ENCODE peak calls at places on chromosomes 6 and 20, in ten cellular contexts. P, T, Q, W, B, U, Y, I, O and E are unnamed samples.

GRCh38 chr20:57996936-57997629 is 231.4 kb downstream of the ANKRD60 start:
- DNase-seq in P (no peak), T (no peak), Q (peak; percentile 54), W (no peak), B (no peak), U (peak; percentile 13), Y (no peak), I (peak; percentile 51), O (peak; percentile 60), E (no peak)

GRCh38 chr6:2966347-2966746 is 5.0 kb downstream of the SERPINB6 start:
- DNase-seq in P (peak; percentile 19), T (no peak), Q (no peak), W (no peak), B (no peak), U (no peak), Y (peak; percentile 30), I (no peak), O (no peak), E (no peak)

GRCh38 chr6:110341671-110342304 is 16.4 kb downstream of the METTL24 start:
- DNase-seq in P (no peak), T (no peak), Q (no peak), W (no peak), B (no peak), U (peak; percentile 45), Y (peak; percentile 58), I (peak; percentile 22), O (peak; percentile 38), E (no peak)

GRCh38 chr6:7742214-7742613 is 16.3 kb downstream of the BMP6 start:
- DNase-seq in P (no peak), T (no peak), Q (no peak), W (no peak), B (no peak), U (no peak), Y (no peak), I (no peak), O (no peak), E (no peak)

GRCh38 chr6:122033564-122034181 is 365.8 kb upstream of the HSF2 start:
- DNase-seq in P (no peak), T (no peak), Q (peak; percentile 50), W (no peak), B (no peak), U (peak; percentile 76), Y (no peak), I (peak; percentile 69), O (peak; percentile 9), E (no peak)

GRCh38 chr20:51953731-51954340 is 151.5 kb upstream of the SALL4 start:
- DNase-seq in P (no peak), T (no peak), Q (no peak), W (no peak), B (no peak), U (no peak), Y (no peak), I (no peak), O (no peak), E (no peak)

GRCh38 chr6:54310377-54311152 is 2.3 kb downstream of the TINAG start:
- DNase-seq in P (no peak), T (no peak), Q (no peak), W (no peak), B (no peak), U (no peak), Y (no peak), I (no peak), O (no peak), E (no peak)

GRCh38 chr6:21263531-21264287 is 329.8 kb upstream of the SOX4 start:
- DNase-seq in P (no peak), T (no peak), Q (peak; percentile 75), W (no peak), B (no peak), U (no peak), Y (no peak), I (peak; percentile 89), O (no peak), E (no peak)

GRCh38 chr6:154555075-154555677 is 44.7 kb upstream of the CNKSR3 start:
- DNase-seq in P (no peak), T (no peak), Q (no peak), W (no peak), B (no peak), U (peak; percentile 14), Y (no peak), I (peak; percentile 74), O (no peak), E (no peak)

GRCh38 chr20:36848078-36848660 is 27.8 kb upstream of the TLDC2 start:
- DNase-seq in P (no peak), T (no peak), Q (no peak), W (no peak), B (no peak), U (peak; percentile 81), Y (no peak), I (no peak), O (no peak), E (no peak)

GRCh38 chr20:36315545-36316351 is 9.6 kb downstream of the DLGAP4 start:
- DNase-seq in P (no peak), T (no peak), Q (no peak), W (no peak), B (no peak), U (no peak), Y (peak; percentile 11), I (no peak), O (peak; percentile 35), E (no peak)

GRCh38 chr6:38577492-38577891 is 62.2 kb downstream of the BTBD9 start:
- DNase-seq in P (no peak), T (no peak), Q (no peak), W (no peak), B (no peak), U (no peak), Y (no peak), I (no peak), O (no peak), E (no peak)

GRCh38 chr20:63876489-63877036 is 11.5 kb downstream of the TPD52L2 start:
- DNase-seq in P (no peak), T (no peak), Q (no peak), W (no peak), B (no peak), U (no peak), Y (no peak), I (no peak), O (no peak), E (no peak)
- TF ChIP-seq CTCF in P (no peak), T (no peak), Q (no peak), W (no peak), B (no peak), U (no peak), Y (no peak), I (no peak), O (no peak), E (no peak)

GRCh38 chr20:6416371-6416770 is 293.5 kb upstream of the FERMT1 start:
- DNase-seq in P (no peak), T (no peak), Q (no peak), W (no peak), B (no peak), U (no peak), Y (peak; percentile 44), I (no peak), O (no peak), E (no peak)
- TF ChIP-seq CTCF in P (no peak), T (no peak), Q (no peak), W (no peak), B (no peak), U (no peak), Y (no peak), I (no peak), O (no peak), E (peak; percentile 6)

GRCh38 chr6:26388014-26388413 is 5.1 kb downstream of the BTN2A2 start:
- DNase-seq in P (no peak), T (no peak), Q (no peak), W (no peak), B (no peak), U (no peak), Y (no peak), I (no peak), O (peak; percentile 15), E (no peak)

GRCh38 chr6:26390504-26390903 is 7.6 kb downstream of the BTN2A2 start:
- DNase-seq in P (no peak), T (no peak), Q (no peak), W (no peak), B (no peak), U (no peak), Y (no peak), I (no peak), O (no peak), E (no peak)

GRCh38 chr6:26387565-26387964 is 4.7 kb downstream of the BTN2A2 start:
- DNase-seq in P (no peak), T (no peak), Q (no peak), W (no peak), B (no peak), U (no peak), Y (no peak), I (no peak), O (no peak), E (no peak)

GRCh38 chr6:26388441-26388840 is 5.5 kb downstream of the BTN2A2 start:
- DNase-seq in P (no peak), T (no peak), Q (no peak), W (no peak), B (no peak), U (no peak), Y (no peak), I (no peak), O (no peak), E (no peak)

DNA sequence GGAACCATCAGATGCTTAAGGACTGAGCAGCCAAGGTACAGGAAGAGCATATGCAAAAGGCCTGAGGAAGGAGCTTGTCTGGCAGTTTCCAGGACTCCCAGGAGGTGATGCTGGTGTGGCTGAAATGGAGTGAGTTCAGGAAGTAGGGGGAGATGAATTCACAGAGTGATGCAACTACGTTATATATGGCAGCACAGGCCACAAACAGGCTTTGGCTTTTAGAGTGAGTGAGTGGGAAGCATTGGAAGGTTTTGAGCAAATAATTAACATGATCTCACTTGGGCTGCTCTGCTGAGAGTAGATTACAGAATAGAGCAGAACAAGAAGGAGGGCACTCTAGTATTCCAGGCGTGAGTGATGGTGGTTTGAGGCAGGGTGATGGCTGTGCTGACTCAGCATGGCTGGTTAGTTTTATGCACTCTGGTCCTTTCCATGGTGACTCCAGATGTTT is 6.5 kb downstream of the BTN2A2 start:
- DNase-seq in P (no peak), T (no peak), Q (no peak), W (no peak), B (no peak), U (no peak), Y (no peak), I (peak; percentile 22), O (no peak), E (no peak)
- TF ChIP-seq CTCF in P (no peak), T (no peak), Q (no peak), W (no peak), B (no peak), U (no peak), Y (no peak), I (no peak), O (no peak), E (no peak)

DNA sequence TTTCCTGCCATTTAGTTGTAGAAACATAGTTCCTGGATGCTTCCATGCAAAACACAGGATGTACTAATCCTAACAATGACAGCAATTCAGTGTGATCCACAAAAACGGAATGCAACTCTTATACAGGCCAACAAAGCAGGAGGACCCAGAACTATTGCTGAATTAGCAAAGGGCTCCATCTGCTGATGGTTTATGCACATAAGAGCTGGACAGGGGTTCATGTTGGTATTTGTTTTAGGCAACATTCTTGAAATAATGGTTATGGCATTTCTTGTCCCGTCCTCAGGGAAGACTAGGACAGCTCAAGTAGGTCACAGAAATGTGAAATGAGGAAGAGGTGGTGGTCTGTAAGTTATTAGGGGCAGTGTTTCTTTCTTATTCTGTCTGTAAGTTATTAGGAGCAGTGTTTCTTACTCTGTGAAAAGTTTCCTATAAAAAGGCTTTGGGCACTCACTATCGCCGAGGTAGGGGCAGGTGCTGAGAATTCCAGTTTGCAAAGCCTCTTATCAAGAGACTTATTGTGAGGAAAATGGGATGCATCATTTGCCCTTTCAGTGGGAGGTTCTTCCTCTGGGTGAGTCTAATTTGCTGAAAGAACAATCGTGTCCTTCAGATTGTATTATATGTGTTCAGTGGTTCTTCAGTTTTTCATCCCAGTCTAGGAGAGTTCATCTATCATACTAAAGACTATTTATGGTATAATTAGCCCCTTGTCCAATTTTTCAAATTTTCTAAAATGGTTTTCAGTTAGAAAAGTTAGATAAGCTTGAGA is 171.1 kb downstream of the MCHR2 start:
- DNase-seq in P (no peak), T (no peak), Q (peak; percentile 33), W (no peak), B (no peak), U (peak; percentile 50), Y (no peak), I (peak; percentile 81), O (peak; percentile 52), E (no peak)
- TF ChIP-seq CTCF in P (peak; percentile 17), T (no peak), Q (peak; percentile 56), W (no peak), B (no peak), U (peak; percentile 54), Y (no peak), I (peak; percentile 66), O (peak; percentile 44), E (no peak)